ENCODE peak calls at places on chromosomes 16 and 17, in seven cellular contexts. W, K, O, L, F, I and J are unnamed samples.

GRCh38 chr17:77531641-77532040 is 390.9 kb downstream of the SEC14L1 start:
- DNase-seq in O (no peak), K (no peak), F (no peak), W (no peak), I (no peak), L (no peak), J (no peak)

GRCh38 chr17:73640691-73641090 is 3.6 kb downstream of the SDK2 start:
- DNase-seq in K (no peak), F (no peak), L (no peak), I (no peak), O (no peak), W (no peak), J (no peak)

GRCh38 chr17:81832608-81833159 is 407 bp downstream of the MCRIP1 start:
- DNase-seq in W (no peak), F (peak), O (no peak), L (peak), I (peak), K (no peak), J (peak)

GRCh38 chr17:27975146-27976011 is 67.1 kb upstream of the NLK start:
- DNase-seq in L (peak), W (no peak), F (peak), K (no peak), O (no peak), I (no peak), J (no peak)

GRCh38 chr16:586047-586644 is 3.7 kb upstream of the RAB40C start:
- DNase-seq in F (peak), K (no peak), O (no peak), L (no peak), W (no peak), I (peak), J (peak)

GRCh38 chr17:57466042-57466471 is 209.7 kb downstream of the MSI2 start:
- DNase-seq in F (no peak), L (no peak), K (peak), W (no peak), I (no peak), O (no peak), J (no peak)

GRCh38 chr17:73976147-73976546 is 227.3 kb upstream of the RPL38 start:
- DNase-seq in O (no peak), W (no peak), F (no peak), K (no peak), L (no peak), I (no peak), J (no peak)

GRCh38 chr16:3598236-3598635 is 13.2 kb downstream of the SLX4 start:
- DNase-seq in O (no peak), W (no peak), I (no peak), L (no peak), F (no peak), K (no peak), J (no peak)

GRCh38 chr17:40980594-40980993 is 3.5 kb downstream of the KRT40 start:
- DNase-seq in F (no peak), I (peak), W (no peak), L (no peak), K (no peak), O (no peak), J (no peak)

GRCh38 chr16:59633996-59634579 is 900.0 kb upstream of the GOT2 start:
- DNase-seq in I (peak), W (no peak), K (no peak), F (peak), L (peak), O (no peak), J (no peak)

GRCh38 chr17:79667121-79667715 is 56.4 kb upstream of the RBFOX3 start:
- DNase-seq in I (no peak), L (no peak), F (no peak), K (no peak), W (no peak), O (no peak), J (no peak)

GRCh38 chr16:3738128-3738527 is 20.8 kb upstream of the TRAP1 start:
- DNase-seq in O (no peak), K (no peak), L (no peak), F (no peak), I (no peak), W (no peak), J (no peak)

GRCh38 chr17:3935140-3935542 is 18.9 kb upstream of the P2RX1 start:
- DNase-seq in F (peak), W (no peak), I (peak), K (peak), O (no peak), L (peak), J (peak)

GRCh38 chr17:77845541-77846225 is 112.8 kb upstream of the TNRC6C start:
- DNase-seq in L (no peak), I (no peak), F (no peak), W (no peak), K (no peak), O (no peak), J (no peak)

GRCh38 chr17:82367724-82368524 is 3.6 kb upstream of the UTS2R start:
- DNase-seq in L (no peak), W (no peak), I (no peak), K (no peak), F (no peak), O (no peak), J (peak)

GRCh38 chr17:28645576-28645939 is 600 bp upstream of the BLTP2 start:
- DNase-seq in O (no peak), F (no peak), K (no peak), L (no peak), I (no peak), W (no peak), J (no peak)

GRCh38 chr17:44205962-44206824 is 6.5 kb upstream of the ATXN7L3 start:
- DNase-seq in F (peak), W (no peak), O (no peak), L (no peak), K (no peak), I (no peak), J (peak)

GRCh38 chr17:1312261-1312870 is 32.9 kb downstream of the TRARG1 start:
- DNase-seq in K (peak), O (no peak), W (no peak), L (no peak), I (no peak), F (no peak), J (no peak)

GRCh38 chr17:1647802-1648581 is 1.7 kb downstream of the RILP start:
- DNase-seq in F (peak), K (peak), W (no peak), I (peak), L (no peak), O (no peak), J (no peak)

GRCh38 chr17:72976971-72977767 is 115.3 kb downstream of the SLC39A11 start:
- DNase-seq in L (peak), W (no peak), I (peak), K (peak), F (peak), O (no peak), J (peak)

GRCh38 chr16:77833906-77834599 is 45.7 kb downstream of the VAT1L start:
- DNase-seq in F (peak), O (no peak), L (peak), W (no peak), I (peak), K (peak), J (peak)

GRCh38 chr17:71922439-71922838 is 198.4 kb upstream of the SOX9 start:
- DNase-seq in L (peak), O (no peak), K (peak), W (no peak), I (peak), F (peak), J (no peak)

GRCh38 chr16:79381552-79382042 is 218.9 kb downstream of the MAF start:
- DNase-seq in K (no peak), L (no peak), I (no peak), O (no peak), W (no peak), F (no peak), J (no peak)

GRCh38 chr17:82145550-82146165 is 47.6 kb upstream of the FASN start:
- DNase-seq in L (no peak), F (no peak), W (no peak), K (no peak), I (no peak), O (no peak), J (no peak)

GRCh38 chr16:31268033-31268365 is 8.2 kb downstream of the ITGAM start:
- DNase-seq in L (no peak), K (no peak), I (no peak), O (no peak), W (no peak), F (no peak), J (no peak)

GRCh38 chr16:7316266-7316888 is 16.3 kb upstream of the RBFOX1 start:
- DNase-seq in L (peak), K (no peak), O (no peak), W (no peak), I (no peak), F (no peak), J (peak)

GRCh38 chr17:42109086-42109485 is 3.4 kb downstream of the DHX58 start:
- DNase-seq in K (no peak), O (no peak), L (no peak), F (no peak), I (no peak), W (no peak), J (no peak)

GRCh38 chr16:89422527-89422904 is 67.8 kb downstream of the ANKRD11 start:
- DNase-seq in F (peak), W (no peak), K (no peak), L (peak), I (no peak), O (no peak), J (no peak)

GRCh38 chr16:14445935-14446715 is 183.9 kb downstream of the PARN start:
- DNase-seq in O (no peak), F (no peak), L (no peak), W (no peak), K (no peak), I (no peak), J (no peak)

GRCh38 chr16:65624696-65625095 is 502.8 kb upstream of the CDH11 start:
- DNase-seq in L (no peak), K (no peak), I (peak), W (no peak), F (no peak), O (no peak), J (no peak)

GRCh38 chr17:73802871-73803270 is 158.6 kb upstream of the SDK2 start:
- DNase-seq in F (no peak), K (no peak), O (no peak), W (no peak), L (no peak), I (no peak), J (no peak)

GRCh38 chr17:14331200-14331981 is 30.5 kb downstream of the HS3ST3B1 start:
- DNase-seq in L (no peak), O (no peak), K (peak), F (no peak), W (no peak), I (no peak), J (no peak)

GRCh38 chr17:76845524-76845923 is 22.7 kb upstream of the MGAT5B start:
- DNase-seq in L (no peak), I (no peak), W (no peak), K (no peak), O (no peak), F (peak), J (no peak)

GRCh38 chr17:51761105-51761504 is 397.4 kb downstream of the CA10 start:
- DNase-seq in K (no peak), L (no peak), F (no peak), I (no peak), W (no peak), O (no peak), J (no peak)